ENCODE peak calls at places on chromosomes 1 and 21, in four cellular contexts. One of them, this sample, is unnamed.

GRCh38 chr1:206631085-206631509 is 4.2 kb upstream of the DYRK3 start:
- DNase-seq in K562: peak
- DNase-seq in GM12891: peak
- DNase-seq in GM12878: peak
- DNase-seq in this sample: peak

GRCh38 chr1:15966956-15967344 is 9.0 kb downstream of the ZBTB17 start:
- DNase-seq in K562: no peak
- DNase-seq in GM12891: no peak
- DNase-seq in GM12878: no peak
- DNase-seq in this sample: no peak

GRCh38 chr1:153535664-153536585 is at the start of gene S100A6:
- DNase-seq in K562: no peak
- DNase-seq in GM12891: no peak
- DNase-seq in GM12878: no peak
- DNase-seq in this sample: peak

GRCh38 chr1:17030186-17030585 is 18.5 kb upstream of the ATP13A2 start:
- DNase-seq in K562: no peak
- DNase-seq in GM12891: no peak
- DNase-seq in GM12878: no peak
- DNase-seq in this sample: no peak

GRCh38 chr1:173408886-173409285 is 68.2 kb upstream of the PRDX6 start:
- DNase-seq in K562: no peak
- DNase-seq in GM12891: no peak
- DNase-seq in GM12878: no peak
- DNase-seq in this sample: no peak

GRCh38 chr1:205976708-205977107 is 26.5 kb downstream of the RAB7B start:
- DNase-seq in K562: no peak
- DNase-seq in GM12891: no peak
- DNase-seq in GM12878: no peak
- DNase-seq in this sample: no peak

GRCh38 chr21:37244506-37245083 is 22.5 kb downstream of the VPS26C start:
- DNase-seq in K562: no peak
- DNase-seq in GM12891: no peak
- DNase-seq in GM12878: no peak
- DNase-seq in this sample: no peak

GRCh38 chr1:21816602-21817302 is 4.7 kb downstream of the LDLRAD2 start:
- DNase-seq in K562: no peak
- DNase-seq in GM12891: no peak
- DNase-seq in GM12878: no peak
- DNase-seq in this sample: no peak

GRCh38 chr1:3474016-3474415 is 19.6 kb downstream of the ARHGEF16 start:
- DNase-seq in K562: no peak
- DNase-seq in GM12891: no peak
- DNase-seq in GM12878: no peak
- DNase-seq in this sample: no peak

GRCh38 chr1:161481624-161482392 is 23.4 kb upstream of the FCGR2A start:
- DNase-seq in K562: no peak
- DNase-seq in GM12891: no peak
- DNase-seq in GM12878: no peak
- DNase-seq in this sample: no peak

GRCh38 chr1:155884028-155884950 is 24.9 kb downstream of the SYT11 start:
- DNase-seq in K562: peak
- DNase-seq in GM12891: no peak
- DNase-seq in GM12878: no peak
- DNase-seq in this sample: no peak

GRCh38 chr1:220970311-220970710 is 91.1 kb downstream of the HLX start:
- DNase-seq in K562: no peak
- DNase-seq in GM12891: no peak
- DNase-seq in GM12878: no peak
- DNase-seq in this sample: no peak

GRCh38 chr1:153963850-153964331 is 554 bp upstream of the SLC39A1 start:
- DNase-seq in K562: peak
- DNase-seq in GM12891: no peak
- DNase-seq in GM12878: no peak
- DNase-seq in this sample: no peak

GRCh38 chr1:108113496-108113895 is 86.6 kb downstream of the SLC25A24 start:
- DNase-seq in K562: no peak
- DNase-seq in GM12891: no peak
- DNase-seq in GM12878: no peak
- DNase-seq in this sample: no peak

GRCh38 chr1:154440031-154440430 is 34.9 kb downstream of the IL6R start:
- DNase-seq in K562: no peak
- DNase-seq in GM12891: no peak
- DNase-seq in GM12878: no peak
- DNase-seq in this sample: no peak

GRCh38 chr1:53172751-53173498 is 23.7 kb upstream of the CPT2 start:
- DNase-seq in K562: peak
- DNase-seq in GM12891: peak
- DNase-seq in GM12878: no peak
- DNase-seq in this sample: no peak

GRCh38 chr21:38643404-38644023 is 145.2 kb upstream of the ERG start:
- DNase-seq in K562: no peak
- DNase-seq in GM12891: no peak
- DNase-seq in GM12878: no peak
- DNase-seq in this sample: no peak

GRCh38 chr1:91687452-91687851 is 186.8 kb downstream of the CDC7 start:
- DNase-seq in K562: no peak
- DNase-seq in GM12891: no peak
- DNase-seq in GM12878: no peak
- DNase-seq in this sample: no peak
- TF ChIP-seq SPI1 in K562: no peak
- TF ChIP-seq SPI1 in GM12891: no peak
- TF ChIP-seq SPI1 in GM12878: no peak
- TF ChIP-seq SPI1 in this sample: no peak

DNA sequence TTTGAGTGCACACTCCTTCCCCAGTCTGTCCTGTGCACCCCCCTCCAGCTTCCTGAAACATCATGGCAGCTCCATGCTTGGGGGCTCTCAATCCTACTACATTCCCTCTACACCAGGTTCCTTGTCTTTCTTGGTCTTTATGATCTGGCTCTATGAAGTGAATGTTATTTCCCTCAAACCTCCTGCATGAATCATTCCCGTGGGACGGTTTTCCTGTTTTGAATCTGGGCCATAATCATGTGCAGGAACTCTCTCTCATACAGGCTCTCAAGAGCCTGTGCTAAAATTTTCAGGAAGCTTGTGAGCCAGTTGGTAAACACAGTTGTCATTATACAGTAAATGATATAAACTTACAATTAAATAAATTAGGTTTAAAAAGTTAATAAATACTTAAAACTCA is 89.8 kb upstream of the KCNE2 start:
- DNase-seq in K562: no peak
- DNase-seq in GM12891: no peak
- DNase-seq in GM12878: no peak
- DNase-seq in this sample: no peak
- TF ChIP-seq SPI1 in K562: no peak
- TF ChIP-seq SPI1 in GM12891: no peak
- TF ChIP-seq SPI1 in GM12878: no peak
- TF ChIP-seq SPI1 in this sample: no peak

GRCh38 chr1:86224651-86225050 is 68.1 kb upstream of the COL24A1 start:
- DNase-seq in K562: no peak
- DNase-seq in GM12891: no peak
- DNase-seq in GM12878: no peak
- DNase-seq in this sample: no peak

GRCh38 chr1:86229405-86229804 is 72.8 kb upstream of the COL24A1 start:
- DNase-seq in K562: no peak
- DNase-seq in GM12891: no peak
- DNase-seq in GM12878: no peak
- DNase-seq in this sample: no peak

GRCh38 chr1:86231076-86231475 is 74.5 kb upstream of the COL24A1 start:
- DNase-seq in K562: no peak
- DNase-seq in GM12891: no peak
- DNase-seq in GM12878: no peak
- DNase-seq in this sample: no peak

DNA sequence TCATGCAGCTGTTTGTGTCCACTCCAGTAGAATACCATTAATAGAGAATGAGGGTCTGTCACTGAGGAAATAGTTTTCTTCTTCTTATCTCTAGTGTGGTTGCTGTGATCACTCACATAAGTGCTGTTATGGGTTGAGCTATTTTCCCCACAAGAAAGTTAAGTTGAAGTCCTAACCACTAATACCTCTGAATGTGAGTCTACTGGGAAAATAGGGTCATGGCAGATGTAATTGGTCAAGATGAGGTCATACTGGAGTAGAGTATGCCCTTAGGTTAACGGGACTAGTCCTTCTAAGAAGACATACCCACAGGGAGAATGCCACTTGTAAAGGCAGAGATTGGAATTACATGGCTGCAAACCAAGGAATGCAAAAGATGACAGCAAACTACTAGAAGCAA is 70.5 kb upstream of the COL24A1 start:
- DNase-seq in K562: no peak
- DNase-seq in GM12891: no peak
- DNase-seq in GM12878: no peak
- DNase-seq in this sample: no peak
- TF ChIP-seq SPI1 in K562: no peak
- TF ChIP-seq SPI1 in GM12891: no peak
- TF ChIP-seq SPI1 in GM12878: no peak
- TF ChIP-seq SPI1 in this sample: no peak

GRCh38 chr1:243474384-243474851 is 218.6 kb downstream of the SDCCAG8 start:
- DNase-seq in K562: no peak
- DNase-seq in GM12891: no peak
- DNase-seq in GM12878: no peak
- DNase-seq in this sample: no peak
- TF ChIP-seq SPI1 in K562: no peak
- TF ChIP-seq SPI1 in GM12891: no peak
- TF ChIP-seq SPI1 in GM12878: no peak
- TF ChIP-seq SPI1 in this sample: no peak